ENCODE peak calls at places on chromosomes 2 and 18, in ten cellular contexts. V is activated CD4-positive, alpha-beta T cell treated with anti-CD3 and anti-CD28 coated beads, Interleukin-2, amount 10 ng/mL, durations not matched to agents 7 days and 5 days; T is hippocampal formation; B is CD8-positive, alpha-beta T cell; X is NAMALWA; P is H1; E is HepG2; W is hypothalamus; Q is NCI-H446; A is RPMI7951. J is an unnamed sample.

GRCh38 chr18:8519102-8519501 is 90.1 kb upstream of the RAB12 start:
- DNase-seq in A (no peak), X (no peak), P (no peak), E (no peak), B (no peak), W (no peak), T (no peak), V (no peak), Q (peak), J (no peak)

GRCh38 chr2:239553376-239554000 is 152.7 kb upstream of the HDAC4 start:
- DNase-seq in B (no peak), Q (no peak), A (no peak), T (no peak), W (no peak), E (no peak), V (no peak), P (no peak), X (no peak), J (no peak)

GRCh38 chr2:151111599-151112278 is 149.9 kb downstream of the RBM43 start:
- DNase-seq in E (no peak), P (no peak), X (no peak), W (no peak), A (peak), T (no peak), Q (no peak), V (no peak), B (no peak), J (no peak)

GRCh38 chr2:238295144-238296112 is 7.0 kb upstream of the PER2 start:
- DNase-seq in A (no peak), W (no peak), T (no peak), Q (no peak), V (no peak), X (no peak), P (no peak), B (no peak), E (no peak), J (no peak)

GRCh38 chr18:76602169-76602568 is 107.1 kb upstream of the ZNF516 start:
- DNase-seq in V (no peak), P (no peak), Q (no peak), A (no peak), T (no peak), W (no peak), E (no peak), X (no peak), B (no peak), J (no peak)

GRCh38 chr2:186068154-186068826 is 329.7 kb downstream of the FSIP2 start:
- DNase-seq in W (no peak), A (peak), E (peak), V (no peak), B (no peak), T (no peak), X (no peak), P (no peak), Q (no peak), J (no peak)

GRCh38 chr2:67389286-67389685 is 7.8 kb upstream of the ETAA1 start:
- DNase-seq in A (peak), T (no peak), Q (no peak), E (no peak), P (no peak), V (no peak), W (no peak), B (no peak), X (no peak), J (no peak)

GRCh38 chr2:129302106-129302505 is 677.4 kb upstream of the RAB6C start:
- DNase-seq in X (no peak), P (no peak), A (no peak), T (no peak), B (no peak), V (no peak), Q (no peak), E (no peak), W (no peak), J (no peak)

GRCh38 chr2:172480301-172481218 is 53.2 kb downstream of the ITGA6 start:
- DNase-seq in Q (no peak), V (no peak), E (peak), A (peak), W (no peak), P (no peak), B (no peak), X (no peak), T (no peak), J (peak)

GRCh38 chr2:169620509-169620908 is 36.4 kb downstream of the PPIG start:
- DNase-seq in A (no peak), W (no peak), X (no peak), E (no peak), P (no peak), B (no peak), Q (no peak), V (no peak), T (no peak), J (no peak)

GRCh38 chr2:1748741-1749488 is 4.6 kb upstream of the PXDN start:
- DNase-seq in Q (no peak), V (no peak), W (no peak), T (no peak), B (no peak), A (peak), E (no peak), P (peak), X (no peak), J (no peak)

J was measured in KBM-7.